ENCODE peak calls at places on chromosome 12, in nine cellular contexts. One of them, this sample, is unnamed.
A peak's percentile ranks its signal among the peaks of the same experiment; 100 is the strongest.

GRCh38 chr12:103779410-103780092 is 61.5 kb downstream of the NT5DC3 start:
- DNase-seq in upper lobe of right lung: no peak
- DNase-seq in uterus: no peak
- DNase-seq in AG09309: no peak
- DNase-seq in cardiac fibroblast: peak; percentile 60
- DNase-seq in left ventricle myocardium inferior: no peak
- DNase-seq in fibroblast of pulmonary artery: peak; percentile 28
- DNase-seq in Peyer's patch: no peak
- DNase-seq in WTC11: no peak
- DNase-seq in this sample: no peak

GRCh38 chr12:93287152-93287551 is 90.6 kb upstream of the NUDT4 start:
- DNase-seq in fibroblast of pulmonary artery: no peak
- DNase-seq in cardiac fibroblast: no peak
- DNase-seq in uterus: no peak
- DNase-seq in upper lobe of right lung: no peak
- DNase-seq in WTC11: no peak
- DNase-seq in Peyer's patch: no peak
- DNase-seq in AG09309: no peak
- DNase-seq in left ventricle myocardium inferior: no peak
- DNase-seq in this sample: no peak

GRCh38 chr12:112778400-112778799 is 13.1 kb upstream of the RPH3A start:
- DNase-seq in AG09309: no peak
- DNase-seq in upper lobe of right lung: no peak
- DNase-seq in cardiac fibroblast: no peak
- DNase-seq in Peyer's patch: no peak
- DNase-seq in uterus: no peak
- DNase-seq in WTC11: no peak
- DNase-seq in left ventricle myocardium inferior: no peak
- DNase-seq in fibroblast of pulmonary artery: no peak
- DNase-seq in this sample: no peak

GRCh38 chr12:49345840-49346658 is 639 bp upstream of the DNAJC22 start:
- DNase-seq in AG09309: no peak
- DNase-seq in uterus: no peak
- DNase-seq in fibroblast of pulmonary artery: no peak
- DNase-seq in cardiac fibroblast: no peak
- DNase-seq in WTC11: peak; percentile 64
- DNase-seq in Peyer's patch: no peak
- DNase-seq in left ventricle myocardium inferior: no peak
- DNase-seq in upper lobe of right lung: peak; percentile 52
- DNase-seq in this sample: no peak

GRCh38 chr12:50927356-50927755 is 25.0 kb upstream of the HIGD1C start:
- DNase-seq in upper lobe of right lung: no peak
- DNase-seq in fibroblast of pulmonary artery: no peak
- DNase-seq in WTC11: no peak
- DNase-seq in left ventricle myocardium inferior: no peak
- DNase-seq in AG09309: no peak
- DNase-seq in Peyer's patch: no peak
- DNase-seq in cardiac fibroblast: no peak
- DNase-seq in uterus: no peak
- DNase-seq in this sample: no peak

GRCh38 chr12:51819851-51820720 is 28.4 kb downstream of the FIGNL2 start:
- DNase-seq in upper lobe of right lung: peak; percentile 56
- DNase-seq in WTC11: no peak
- DNase-seq in uterus: peak; percentile 26
- DNase-seq in Peyer's patch: peak; percentile 29
- DNase-seq in fibroblast of pulmonary artery: no peak
- DNase-seq in left ventricle myocardium inferior: peak; percentile 36
- DNase-seq in AG09309: no peak
- DNase-seq in cardiac fibroblast: no peak
- DNase-seq in this sample: no peak

GRCh38 chr12:75563351-75563750 is 51.9 kb upstream of the KRR1 start:
- DNase-seq in upper lobe of right lung: no peak
- DNase-seq in AG09309: no peak
- DNase-seq in WTC11: no peak
- DNase-seq in uterus: no peak
- DNase-seq in cardiac fibroblast: no peak
- DNase-seq in fibroblast of pulmonary artery: no peak
- DNase-seq in left ventricle myocardium inferior: no peak
- DNase-seq in Peyer's patch: no peak
- DNase-seq in this sample: no peak

GRCh38 chr12:123860369-123860768 is 98.3 kb downstream of the DNAH10 start:
- DNase-seq in Peyer's patch: no peak
- DNase-seq in cardiac fibroblast: peak; percentile 14
- DNase-seq in left ventricle myocardium inferior: no peak
- DNase-seq in AG09309: no peak
- DNase-seq in WTC11: no peak
- DNase-seq in upper lobe of right lung: no peak
- DNase-seq in uterus: no peak
- DNase-seq in fibroblast of pulmonary artery: peak; percentile 2
- DNase-seq in this sample: no peak

GRCh38 chr12:8609061-8609570 is 3.5 kb downstream of the AICDA start:
- DNase-seq in left ventricle myocardium inferior: no peak
- DNase-seq in Peyer's patch: no peak
- DNase-seq in WTC11: peak; percentile 33
- DNase-seq in cardiac fibroblast: peak; percentile 77
- DNase-seq in AG09309: peak; percentile 23
- DNase-seq in uterus: no peak
- DNase-seq in fibroblast of pulmonary artery: peak; percentile 74
- DNase-seq in upper lobe of right lung: no peak
- DNase-seq in this sample: peak; percentile 23

GRCh38 chr12:116885496-116885895 is 4.3 kb upstream of the HRK start:
- DNase-seq in Peyer's patch: no peak
- DNase-seq in cardiac fibroblast: peak; percentile 22
- DNase-seq in WTC11: no peak
- DNase-seq in AG09309: no peak
- DNase-seq in left ventricle myocardium inferior: no peak
- DNase-seq in upper lobe of right lung: no peak
- DNase-seq in fibroblast of pulmonary artery: peak; percentile 20
- DNase-seq in uterus: no peak
- DNase-seq in this sample: no peak

DNA sequence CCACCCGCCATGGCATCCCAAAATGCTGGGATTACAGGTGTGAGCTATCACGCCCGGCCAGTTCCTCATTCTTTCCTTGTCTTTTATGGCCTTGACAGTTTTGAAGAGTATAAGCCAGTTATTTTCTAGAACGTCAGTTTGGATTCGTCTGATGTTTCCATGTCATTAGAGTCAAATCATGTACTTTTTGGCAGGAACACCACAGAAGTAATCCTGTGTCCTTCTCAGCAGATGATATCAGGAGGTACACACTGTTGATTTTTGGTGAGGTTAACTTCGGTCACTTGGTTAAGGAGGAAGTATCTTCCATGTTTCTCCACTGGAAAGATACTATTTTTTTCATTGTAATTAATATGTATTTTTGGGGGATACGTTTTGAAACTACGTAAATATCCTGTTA is 25.1 kb upstream of the VPS33A start:
- DNase-seq in uterus: no peak
- DNase-seq in left ventricle myocardium inferior: no peak
- DNase-seq in AG09309: no peak
- DNase-seq in upper lobe of right lung: no peak
- DNase-seq in fibroblast of pulmonary artery: no peak
- DNase-seq in WTC11: no peak
- DNase-seq in cardiac fibroblast: no peak
- DNase-seq in Peyer's patch: no peak
- DNase-seq in this sample: no peak
- TF ChIP-seq CTCF in uterus: no peak
- TF ChIP-seq CTCF in left ventricle myocardium inferior: no peak
- TF ChIP-seq CTCF in AG09309: no peak
- TF ChIP-seq CTCF in upper lobe of right lung: no peak
- TF ChIP-seq CTCF in fibroblast of pulmonary artery: no peak
- TF ChIP-seq CTCF in WTC11: no peak
- TF ChIP-seq CTCF in cardiac fibroblast: no peak
- TF ChIP-seq CTCF in Peyer's patch: no peak
- TF ChIP-seq CTCF in this sample: no peak

DNA sequence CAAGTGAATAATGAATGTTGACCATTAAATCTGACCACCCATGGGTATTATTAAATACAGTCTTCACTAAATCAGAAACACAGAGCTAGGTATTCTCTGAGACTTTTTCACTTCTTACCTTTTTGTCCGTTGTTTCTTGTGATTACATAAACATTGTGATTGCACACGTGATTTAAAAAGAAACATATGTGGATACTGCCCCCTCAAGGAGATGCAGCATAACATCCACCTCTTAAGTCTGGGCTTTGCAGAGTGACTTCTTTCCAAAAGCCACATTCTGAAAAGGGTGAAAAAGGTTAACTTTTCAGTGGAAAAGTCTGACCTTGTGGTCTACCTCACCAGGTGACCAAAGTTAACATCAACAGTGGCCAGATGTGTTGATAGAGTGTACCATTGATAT is 185.5 kb upstream of the FAR2 start:
- DNase-seq in left ventricle myocardium inferior: no peak
- DNase-seq in uterus: no peak
- DNase-seq in Peyer's patch: no peak
- DNase-seq in cardiac fibroblast: peak; percentile 64
- DNase-seq in fibroblast of pulmonary artery: peak; percentile 66
- DNase-seq in upper lobe of right lung: no peak
- DNase-seq in AG09309: no peak
- DNase-seq in WTC11: no peak
- DNase-seq in this sample: no peak
- TF ChIP-seq CTCF in left ventricle myocardium inferior: peak; percentile 36
- TF ChIP-seq CTCF in uterus: peak; percentile 12
- TF ChIP-seq CTCF in Peyer's patch: peak; percentile 22
- TF ChIP-seq CTCF in cardiac fibroblast: peak; percentile 46
- TF ChIP-seq CTCF in fibroblast of pulmonary artery: peak; percentile 57
- TF ChIP-seq CTCF in upper lobe of right lung: no peak
- TF ChIP-seq CTCF in AG09309: peak; percentile 52
- TF ChIP-seq CTCF in WTC11: no peak
- TF ChIP-seq CTCF in this sample: peak; percentile 35

GRCh38 chr12:99170461-99170860 is 477.1 kb upstream of the GARIN6 start:
- DNase-seq in upper lobe of right lung: no peak
- DNase-seq in uterus: no peak
- DNase-seq in left ventricle myocardium inferior: no peak
- DNase-seq in fibroblast of pulmonary artery: no peak
- DNase-seq in AG09309: no peak
- DNase-seq in cardiac fibroblast: no peak
- DNase-seq in Peyer's patch: no peak
- DNase-seq in WTC11: no peak
- DNase-seq in this sample: no peak
- TF ChIP-seq CTCF in upper lobe of right lung: no peak
- TF ChIP-seq CTCF in uterus: no peak
- TF ChIP-seq CTCF in left ventricle myocardium inferior: no peak
- TF ChIP-seq CTCF in fibroblast of pulmonary artery: no peak
- TF ChIP-seq CTCF in AG09309: no peak
- TF ChIP-seq CTCF in cardiac fibroblast: no peak
- TF ChIP-seq CTCF in Peyer's patch: no peak
- TF ChIP-seq CTCF in WTC11: no peak
- TF ChIP-seq CTCF in this sample: no peak

GRCh38 chr12:68416826-68417225 is 84.7 kb upstream of the MDM1 start:
- DNase-seq in uterus: no peak
- DNase-seq in fibroblast of pulmonary artery: no peak
- DNase-seq in cardiac fibroblast: no peak
- DNase-seq in AG09309: no peak
- DNase-seq in Peyer's patch: no peak
- DNase-seq in WTC11: no peak
- DNase-seq in left ventricle myocardium inferior: no peak
- DNase-seq in upper lobe of right lung: no peak
- DNase-seq in this sample: no peak

GRCh38 chr12:68414988-68415387 is 82.8 kb upstream of the MDM1 start:
- DNase-seq in WTC11: no peak
- DNase-seq in Peyer's patch: no peak
- DNase-seq in fibroblast of pulmonary artery: no peak
- DNase-seq in left ventricle myocardium inferior: no peak
- DNase-seq in AG09309: no peak
- DNase-seq in uterus: no peak
- DNase-seq in upper lobe of right lung: no peak
- DNase-seq in cardiac fibroblast: no peak
- DNase-seq in this sample: no peak

GRCh38 chr12:68420225-68421008 is 88.3 kb upstream of the MDM1 start:
- DNase-seq in upper lobe of right lung: no peak
- DNase-seq in uterus: peak; percentile 25
- DNase-seq in AG09309: no peak
- DNase-seq in Peyer's patch: no peak
- DNase-seq in left ventricle myocardium inferior: no peak
- DNase-seq in WTC11: no peak
- DNase-seq in cardiac fibroblast: peak; percentile 46
- DNase-seq in fibroblast of pulmonary artery: peak; percentile 56
- DNase-seq in this sample: no peak

GRCh38 chr12:68416350-68416749 is 84.2 kb upstream of the MDM1 start:
- DNase-seq in cardiac fibroblast: no peak
- DNase-seq in uterus: no peak
- DNase-seq in Peyer's patch: no peak
- DNase-seq in left ventricle myocardium inferior: no peak
- DNase-seq in fibroblast of pulmonary artery: no peak
- DNase-seq in upper lobe of right lung: no peak
- DNase-seq in WTC11: no peak
- DNase-seq in AG09309: no peak
- DNase-seq in this sample: no peak

GRCh38 chr12:68418137-68418460 is 85.9 kb upstream of the MDM1 start:
- DNase-seq in left ventricle myocardium inferior: no peak
- DNase-seq in cardiac fibroblast: no peak
- DNase-seq in upper lobe of right lung: no peak
- DNase-seq in WTC11: no peak
- DNase-seq in uterus: no peak
- DNase-seq in AG09309: no peak
- DNase-seq in fibroblast of pulmonary artery: no peak
- DNase-seq in Peyer's patch: no peak
- DNase-seq in this sample: no peak
- TF ChIP-seq CTCF in left ventricle myocardium inferior: no peak
- TF ChIP-seq CTCF in cardiac fibroblast: no peak
- TF ChIP-seq CTCF in upper lobe of right lung: no peak
- TF ChIP-seq CTCF in WTC11: no peak
- TF ChIP-seq CTCF in uterus: no peak
- TF ChIP-seq CTCF in AG09309: no peak
- TF ChIP-seq CTCF in fibroblast of pulmonary artery: no peak
- TF ChIP-seq CTCF in Peyer's patch: no peak
- TF ChIP-seq CTCF in this sample: no peak